ENCODE peak calls at places on chromosomes 3 and 15, in seven cellular contexts. B is IMR-90, J is fibroblast of lung, A is K562, R is hepatocyte, Z is GM23338, F is neural progenitor cell. S is an unnamed sample.
A peak's percentile ranks its signal among the peaks of the same experiment; 100 is the strongest.

GRCh38 chr3:171704002-171704401 is 106.3 kb downstream of the PLD1 start:
- DNase-seq in J (peak; percentile 56), Z (peak; percentile 74), F (peak; percentile 53), A (peak; percentile 37), B (peak; percentile 37), R (no peak), S (peak; percentile 43)

GRCh38 chr3:183224581-183224980 is 28.5 kb upstream of the B3GNT5 start:
- DNase-seq in F (no peak), J (no peak), Z (no peak), A (no peak), R (no peak), B (no peak), S (no peak)

GRCh38 chr3:64998317-64998716 is 310.5 kb upstream of the ADAMTS9 start:
- DNase-seq in Z (no peak), R (no peak), B (no peak), A (no peak), J (no peak), F (no peak), S (no peak)

GRCh38 chr3:169812124-169812843 is 386 bp upstream of the LRRIQ4 start:
- DNase-seq in Z (peak; percentile 76), J (peak; percentile 77), F (peak; percentile 82), B (peak; percentile 63), R (peak; percentile 82), A (no peak), S (peak; percentile 60)

GRCh38 chr15:57203906-57204305 is 172.4 kb upstream of the CGNL1 start:
- DNase-seq in B (no peak), J (no peak), F (no peak), R (no peak), Z (no peak), A (no peak), S (no peak)

GRCh38 chr15:75661041-75661778 is 13.5 kb downstream of the SNX33 start:
- DNase-seq in F (peak; percentile 42), B (peak; percentile 91), Z (peak; percentile 59), J (peak; percentile 91), A (no peak), R (peak; percentile 92), S (no peak)

GRCh38 chr15:37106490-37107001 is 6.2 kb upstream of the MEIS2 start:
- DNase-seq in F (peak; percentile 91), A (peak; percentile 65), J (peak; percentile 63), Z (peak; percentile 90), R (peak; percentile 76), B (peak; percentile 24), S (peak; percentile 62)

GRCh38 chr3:106466881-106467280 is 598.1 kb upstream of the CBLB start:
- DNase-seq in R (no peak), Z (no peak), F (no peak), J (no peak), A (no peak), B (no peak), S (no peak)

GRCh38 chr3:155956508-155957411 is 86.3 kb downstream of the GMPS start:
- DNase-seq in Z (no peak), B (no peak), J (no peak), R (no peak), A (no peak), F (no peak), S (no peak)

GRCh38 chr3:64163755-64164148 is 61.5 kb downstream of the PRICKLE2 start:
- DNase-seq in J (peak; percentile 89), R (peak; percentile 65), Z (peak; percentile 30), A (no peak), B (peak; percentile 96), F (no peak), S (no peak)

GRCh38 chr15:100714034-100714748 is 111.8 kb downstream of the ASB7 start:
- DNase-seq in R (no peak), B (no peak), A (no peak), Z (no peak), J (no peak), F (no peak), S (no peak)

GRCh38 chr15:51401065-51401780 is 59.8 kb downstream of the GLDN start:
- DNase-seq in F (no peak), A (no peak), B (no peak), J (no peak), Z (no peak), R (no peak), S (no peak)

GRCh38 chr15:78212008-78212407 is 22.4 kb downstream of the ACSBG1 start:
- DNase-seq in F (no peak), J (no peak), B (no peak), Z (no peak), R (no peak), A (no peak), S (no peak)

GRCh38 chr15:68317281-68318007 is 39.9 kb downstream of the FEM1B start:
- DNase-seq in A (no peak), B (no peak), J (no peak), R (no peak), F (no peak), Z (no peak), S (no peak)

GRCh38 chr15:68314563-68314962 is 37.0 kb downstream of the FEM1B start:
- DNase-seq in Z (no peak), B (peak; percentile 56), J (peak; percentile 69), R (no peak), F (no peak), A (no peak), S (no peak)

GRCh38 chr15:68315495-68316007 is 38.0 kb downstream of the FEM1B start:
- DNase-seq in J (no peak), Z (peak; percentile 69), F (peak; percentile 62), B (peak; percentile 12), R (no peak), A (no peak), S (no peak)

GRCh38 chr15:68315035-68315434 is 37.5 kb downstream of the FEM1B start:
- DNase-seq in F (no peak), Z (no peak), A (no peak), R (no peak), J (no peak), B (no peak), S (no peak)

DNA sequence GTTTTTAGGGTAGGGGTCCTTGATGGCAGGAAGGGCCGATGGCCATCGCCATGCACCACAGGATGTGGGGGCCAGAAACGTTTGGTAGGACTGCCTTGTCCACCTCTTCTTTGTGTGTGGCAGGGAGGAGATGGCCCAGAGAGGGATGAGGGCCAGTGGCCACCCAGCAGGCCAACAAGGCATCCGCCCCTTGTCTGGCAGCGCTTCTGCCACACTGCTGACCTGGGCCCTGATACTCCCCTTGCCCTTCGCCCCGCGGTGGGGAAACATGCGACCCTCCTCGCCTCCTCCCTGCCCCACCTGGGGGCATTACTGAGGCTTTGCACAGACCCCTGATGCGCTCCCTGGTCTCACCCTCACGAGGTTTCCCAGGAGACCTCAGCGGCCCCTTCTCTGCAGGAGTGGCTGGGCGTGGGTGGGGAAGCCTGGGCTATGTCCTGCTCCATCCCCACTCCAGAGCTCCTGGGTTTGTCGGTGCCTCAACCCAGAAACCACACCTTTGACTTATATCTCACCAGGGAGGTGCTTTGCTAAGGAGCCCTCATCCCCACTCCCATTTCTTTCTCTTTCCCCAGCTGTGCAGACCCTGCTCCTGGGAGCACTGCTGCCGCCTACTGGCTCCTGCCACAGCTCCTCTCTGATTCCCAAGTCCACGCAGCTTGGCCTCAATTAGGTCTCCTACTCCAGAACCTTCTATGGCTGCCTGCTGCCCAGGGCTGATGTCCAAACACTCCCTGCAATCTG is 38.7 kb downstream of the FEM1B start:
- DNase-seq in Z (peak; percentile 74), A (peak; percentile 45), R (no peak), J (no peak), F (peak; percentile 65), B (no peak), S (peak; percentile 24)
- TF ChIP-seq CTCF in Z (peak; percentile 81), A (peak; percentile 64), R (peak; percentile 40), J (peak; percentile 51), F (peak; percentile 65), B (peak; percentile 19), S (peak; percentile 68)

GRCh38 chr3:195181781-195182469 is 89.0 kb downstream of the XXYLT1 start:
- DNase-seq in R (no peak), J (no peak), B (no peak), A (no peak), F (no peak), Z (no peak), S (no peak)
- H3K4me1 ChIP-seq in R (no peaks in the 10 kb centered on the region), J (peaks cover 11% of the 10 kb centered on the region), B (peaks cover 19% of the 10 kb centered on the region), A (peaks cover 51% of the 10 kb centered on the region), F (peaks cover 18% of the 10 kb centered on the region), Z (peaks cover 17% of the 10 kb centered on the region), S (peaks cover 15% of the 10 kb centered on the region)

DNA sequence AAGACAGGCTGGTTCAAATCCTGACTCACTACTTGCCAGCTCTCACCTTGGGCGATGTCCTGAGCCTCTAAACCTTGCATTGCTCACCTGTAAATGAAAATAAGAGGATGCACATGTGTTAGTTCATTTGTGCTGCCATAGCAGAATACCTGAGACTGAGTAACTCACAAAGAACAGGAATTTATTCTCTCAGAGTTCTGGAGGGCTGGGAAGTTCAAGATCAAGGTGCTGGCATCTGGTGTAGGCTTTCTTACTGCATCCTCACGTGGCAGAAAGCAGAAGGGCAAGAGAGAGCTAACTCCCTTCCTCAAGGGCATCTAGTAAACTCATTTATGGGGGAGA is 222.7 kb downstream of the MTHFS start:
- DNase-seq in J (no peak), Z (no peak), B (no peak), F (no peak), A (no peak), R (no peak), S (no peak)
- H2AFZ ChIP-seq in J (no peak overlapping the region), Z (no peak overlapping the region), B (peak overlapping the region; percentile 74), F (no peak overlapping the region), A (no peak overlapping the region), R (no peak overlapping the region), S (no peak overlapping the region)

GRCh38 chr3:15053541-15053940 is 11.6 kb downstream of the MRPS25 start:
- DNase-seq in B (no peak), J (no peak), R (no peak), A (no peak), F (no peak), Z (no peak), S (no peak)

GRCh38 chr3:15055019-15055557 is 10.0 kb downstream of the MRPS25 start:
- DNase-seq in J (peak; percentile 54), R (no peak), Z (no peak), A (peak; percentile 35), F (no peak), B (peak; percentile 59), S (peak; percentile 29)

GRCh38 chr3:15051531-15051930 is 13.6 kb downstream of the MRPS25 start:
- DNase-seq in A (peak; percentile 73), F (peak; percentile 63), B (peak; percentile 20), J (peak; percentile 17), R (peak; percentile 64), Z (peak; percentile 86), S (peak; percentile 78)

GRCh38 chr3:15050405-15051092 is 14.6 kb downstream of the MRPS25 start:
- DNase-seq in R (no peak), F (no peak), J (no peak), Z (no peak), A (no peak), B (no peak), S (peak; percentile 96)

GRCh38 chr3:15052335-15053242 is 12.5 kb downstream of the MRPS25 start:
- DNase-seq in Z (no peak), J (no peak), B (no peak), F (peak; percentile 58), A (peak; percentile 96), R (no peak), S (peak; percentile 39)
- TF ChIP-seq CTCF in Z (no peak), J (no peak), B (no peak), F (no peak), A (peak; percentile 30), R (no peak), S (no peak)

DNA sequence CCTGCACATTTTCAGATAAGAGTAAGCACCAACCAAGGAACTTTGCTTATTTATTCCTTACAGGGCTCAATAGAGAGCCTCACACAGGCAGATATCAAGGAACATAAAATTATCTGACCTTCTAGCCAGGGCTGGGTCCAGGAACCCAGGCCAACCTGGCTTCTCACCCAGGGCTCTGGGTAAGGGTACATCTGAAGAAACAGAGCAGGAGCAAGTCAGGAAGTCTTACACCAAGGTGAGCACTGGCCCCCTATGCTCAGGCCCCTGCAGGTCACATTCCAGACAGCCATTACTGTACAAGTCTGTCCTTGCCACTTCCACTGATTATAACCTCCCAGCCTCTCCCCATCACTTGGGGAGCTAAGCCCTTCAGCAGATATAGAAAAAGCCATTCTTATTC is 19.1 kb downstream of the TF start:
- DNase-seq in A (no peak), R (no peak), Z (no peak), F (no peak), J (no peak), B (no peak), S (no peak)
- H3K4me1 ChIP-seq in A (no peaks in the 10 kb centered on the region), R (no peaks in the 10 kb centered on the region), Z (no peaks in the 10 kb centered on the region), F (no peaks in the 10 kb centered on the region), J (no peaks in the 10 kb centered on the region), B (no peaks in the 10 kb centered on the region), S (no peaks in the 10 kb centered on the region)

S was measured in OCI-LY7.